ENCODE peak calls at places on chromosome 11, in ten cellular contexts. One of them, this sample, is unnamed.

GRCh38 chr11:6693342-6694228 is 10.4 kb upstream of the MRPL17 start:
- DNase-seq in NCI-H524 treated with DMSO at 0.1 percent for 48 hours: no peak
- DNase-seq in NCI-H2081 treated with DMSO at 0.1 percent for 48 hours: no peak
- DNase-seq in right lobe of liver: no peak
- DNase-seq in neural crest cell: no peak
- DNase-seq in activated CD8-positive, alpha-beta T cell treated with anti-CD3 and anti-CD28 coated beads, Interleukin-2, amount 10 ng/mL, durations not matched to agents 7 days and 5 days: peak; percentile 66
- DNase-seq in amygdala: no peak
- DNase-seq in lower lobe of right lung: no peak
- DNase-seq in IMR-90: peak; percentile 84
- DNase-seq in GM13977: no peak
- DNase-seq in this sample: no peak

GRCh38 chr11:122271747-122272146 is 155.7 kb upstream of the BLID start:
- DNase-seq in GM13977: no peak
- DNase-seq in activated CD8-positive, alpha-beta T cell treated with anti-CD3 and anti-CD28 coated beads, Interleukin-2, amount 10 ng/mL, durations not matched to agents 7 days and 5 days: no peak
- DNase-seq in amygdala: no peak
- DNase-seq in neural crest cell: no peak
- DNase-seq in NCI-H2081 treated with DMSO at 0.1 percent for 48 hours: no peak
- DNase-seq in NCI-H524 treated with DMSO at 0.1 percent for 48 hours: no peak
- DNase-seq in right lobe of liver: no peak
- DNase-seq in lower lobe of right lung: no peak
- DNase-seq in IMR-90: no peak
- DNase-seq in this sample: no peak

GRCh38 chr11:65503606-65503922 is 4.7 kb downstream of the MALAT1 start:
- DNase-seq in NCI-H2081 treated with DMSO at 0.1 percent for 48 hours: no peak
- DNase-seq in GM13977: no peak
- DNase-seq in IMR-90: peak; percentile 33
- DNase-seq in lower lobe of right lung: no peak
- DNase-seq in NCI-H524 treated with DMSO at 0.1 percent for 48 hours: no peak
- DNase-seq in amygdala: no peak
- DNase-seq in activated CD8-positive, alpha-beta T cell treated with anti-CD3 and anti-CD28 coated beads, Interleukin-2, amount 10 ng/mL, durations not matched to agents 7 days and 5 days: no peak
- DNase-seq in right lobe of liver: no peak
- DNase-seq in neural crest cell: no peak
- DNase-seq in this sample: no peak

GRCh38 chr11:64003807-64004589 is 17.8 kb downstream of the OTUB1 start:
- DNase-seq in activated CD8-positive, alpha-beta T cell treated with anti-CD3 and anti-CD28 coated beads, Interleukin-2, amount 10 ng/mL, durations not matched to agents 7 days and 5 days: no peak
- DNase-seq in IMR-90: no peak
- DNase-seq in right lobe of liver: no peak
- DNase-seq in amygdala: no peak
- DNase-seq in lower lobe of right lung: no peak
- DNase-seq in NCI-H2081 treated with DMSO at 0.1 percent for 48 hours: no peak
- DNase-seq in neural crest cell: no peak
- DNase-seq in GM13977: no peak
- DNase-seq in NCI-H524 treated with DMSO at 0.1 percent for 48 hours: no peak
- DNase-seq in this sample: no peak

GRCh38 chr11:134905513-134905912 is 493.5 kb upstream of the B3GAT1 start:
- DNase-seq in lower lobe of right lung: no peak
- DNase-seq in activated CD8-positive, alpha-beta T cell treated with anti-CD3 and anti-CD28 coated beads, Interleukin-2, amount 10 ng/mL, durations not matched to agents 7 days and 5 days: no peak
- DNase-seq in amygdala: no peak
- DNase-seq in right lobe of liver: no peak
- DNase-seq in neural crest cell: no peak
- DNase-seq in GM13977: no peak
- DNase-seq in IMR-90: no peak
- DNase-seq in NCI-H524 treated with DMSO at 0.1 percent for 48 hours: no peak
- DNase-seq in NCI-H2081 treated with DMSO at 0.1 percent for 48 hours: no peak
- DNase-seq in this sample: no peak

GRCh38 chr11:119742263-119742861 is 13.4 kb upstream of the NECTIN1 start:
- DNase-seq in lower lobe of right lung: no peak
- DNase-seq in IMR-90: no peak
- DNase-seq in NCI-H524 treated with DMSO at 0.1 percent for 48 hours: no peak
- DNase-seq in amygdala: peak; percentile 26
- DNase-seq in neural crest cell: peak; percentile 55
- DNase-seq in activated CD8-positive, alpha-beta T cell treated with anti-CD3 and anti-CD28 coated beads, Interleukin-2, amount 10 ng/mL, durations not matched to agents 7 days and 5 days: no peak
- DNase-seq in right lobe of liver: no peak
- DNase-seq in GM13977: peak; percentile 52
- DNase-seq in NCI-H2081 treated with DMSO at 0.1 percent for 48 hours: no peak
- DNase-seq in this sample: no peak

GRCh38 chr11:2740275-2740940 is 40.6 kb upstream of the KCNQ1OT1 start:
- DNase-seq in right lobe of liver: no peak
- DNase-seq in neural crest cell: no peak
- DNase-seq in IMR-90: no peak
- DNase-seq in NCI-H524 treated with DMSO at 0.1 percent for 48 hours: no peak
- DNase-seq in lower lobe of right lung: peak; percentile 28
- DNase-seq in NCI-H2081 treated with DMSO at 0.1 percent for 48 hours: no peak
- DNase-seq in activated CD8-positive, alpha-beta T cell treated with anti-CD3 and anti-CD28 coated beads, Interleukin-2, amount 10 ng/mL, durations not matched to agents 7 days and 5 days: no peak
- DNase-seq in GM13977: no peak
- DNase-seq in amygdala: no peak
- DNase-seq in this sample: no peak

GRCh38 chr11:88337342-88338222 is at the start of gene CTSC:
- DNase-seq in GM13977: peak; percentile 83
- DNase-seq in right lobe of liver: peak; percentile 97
- DNase-seq in NCI-H524 treated with DMSO at 0.1 percent for 48 hours: peak; percentile 36
- DNase-seq in activated CD8-positive, alpha-beta T cell treated with anti-CD3 and anti-CD28 coated beads, Interleukin-2, amount 10 ng/mL, durations not matched to agents 7 days and 5 days: peak; percentile 98
- DNase-seq in IMR-90: peak; percentile 87
- DNase-seq in NCI-H2081 treated with DMSO at 0.1 percent for 48 hours: peak; percentile 66
- DNase-seq in amygdala: peak; percentile 71
- DNase-seq in neural crest cell: peak; percentile 88
- DNase-seq in lower lobe of right lung: peak; percentile 99
- DNase-seq in this sample: peak; percentile 75